ENCODE peak calls at places on chromosomes 1 and 21, in five cellular contexts. T is stomach, I is K562, Z is sigmoid colon, E is upper lobe of left lung. P is an unnamed sample.

GRCh38 chr21:31108969-31109368 is 70.7 kb upstream of the KRTAP19-8 start:
- DNase-seq in T (no peak), I (no peak), Z (no peak), E (no peak), P (no peak)

GRCh38 chr1:85027242-85027983 is 20.9 kb downstream of the MCOLN3 start:
- DNase-seq in T (no peak), I (no peak), Z (no peak), E (no peak), P (no peak)

GRCh38 chr1:228515200-228515834 is 28.1 kb downstream of the RNF187 start:
- DNase-seq in T (no peak), I (peak), Z (no peak), E (no peak), P (no peak)

GRCh38 chr1:20787775-20788488 is 825 bp upstream of the HP1BP3 start:
- DNase-seq in T (no peak), I (peak), Z (no peak), E (no peak), P (peak)

GRCh38 chr21:25350056-25350455 is 257.2 kb downstream of the MRPL39 start:
- DNase-seq in T (no peak), I (peak), Z (no peak), E (no peak), P (no peak)

GRCh38 chr21:34078915-34079314 is 5.5 kb downstream of the MRPS6 start:
- DNase-seq in T (no peak), I (no peak), Z (no peak), E (no peak), P (peak)

GRCh38 chr1:197336571-197336970 is 68.5 kb downstream of the CRB1 start:
- DNase-seq in T (no peak), I (no peak), Z (no peak), E (no peak), P (no peak)

GRCh38 chr21:36749935-36750578 is 51.1 kb downstream of the SIM2 start:
- DNase-seq in T (no peak), I (no peak), Z (no peak), E (no peak), P (no peak)

GRCh38 chr1:84103197-84103992 is 40.7 kb upstream of the PRKACB start:
- DNase-seq in T (no peak), I (peak), Z (peak), E (no peak), P (peak)

GRCh38 chr1:157092831-157093230 is 6.8 kb downstream of the ETV3L start:
- DNase-seq in T (peak), I (no peak), Z (peak), E (peak), P (no peak)

GRCh38 chr1:204254031-204254661 is 40.4 kb upstream of the GOLT1A start:
- DNase-seq in T (peak), I (no peak), Z (peak), E (no peak), P (peak)

GRCh38 chr1:17950728-17951127 is 156.9 kb upstream of the IGSF21 start:
- DNase-seq in T (no peak), I (no peak), Z (no peak), E (no peak), P (no peak)

GRCh38 chr1:10398278-10398733 is 558 bp upstream of the PGD start:
- DNase-seq in T (no peak), I (no peak), Z (no peak), E (no peak), P (no peak)

GRCh38 chr1:234144866-234145265 is 228.4 kb upstream of the COA6 start:
- DNase-seq in T (no peak), I (no peak), Z (no peak), E (no peak), P (no peak)

GRCh38 chr1:31413405-31414005 is 492 bp downstream of the SERINC2 start:
- DNase-seq in T (peak), I (peak), Z (peak), E (peak), P (peak)

GRCh38 chr21:25961042-25961441 is 209.5 kb downstream of the APP start:
- DNase-seq in T (no peak), I (no peak), Z (no peak), E (no peak), P (no peak)

GRCh38 chr1:240524356-240525071 is 87.4 kb downstream of the GREM2 start:
- DNase-seq in T (no peak), I (no peak), Z (no peak), E (no peak), P (no peak)

GRCh38 chr1:36784147-36784862 is 250.0 kb downstream of the GRIK3 start:
- DNase-seq in T (no peak), I (no peak), Z (no peak), E (no peak), P (no peak)

DNA sequence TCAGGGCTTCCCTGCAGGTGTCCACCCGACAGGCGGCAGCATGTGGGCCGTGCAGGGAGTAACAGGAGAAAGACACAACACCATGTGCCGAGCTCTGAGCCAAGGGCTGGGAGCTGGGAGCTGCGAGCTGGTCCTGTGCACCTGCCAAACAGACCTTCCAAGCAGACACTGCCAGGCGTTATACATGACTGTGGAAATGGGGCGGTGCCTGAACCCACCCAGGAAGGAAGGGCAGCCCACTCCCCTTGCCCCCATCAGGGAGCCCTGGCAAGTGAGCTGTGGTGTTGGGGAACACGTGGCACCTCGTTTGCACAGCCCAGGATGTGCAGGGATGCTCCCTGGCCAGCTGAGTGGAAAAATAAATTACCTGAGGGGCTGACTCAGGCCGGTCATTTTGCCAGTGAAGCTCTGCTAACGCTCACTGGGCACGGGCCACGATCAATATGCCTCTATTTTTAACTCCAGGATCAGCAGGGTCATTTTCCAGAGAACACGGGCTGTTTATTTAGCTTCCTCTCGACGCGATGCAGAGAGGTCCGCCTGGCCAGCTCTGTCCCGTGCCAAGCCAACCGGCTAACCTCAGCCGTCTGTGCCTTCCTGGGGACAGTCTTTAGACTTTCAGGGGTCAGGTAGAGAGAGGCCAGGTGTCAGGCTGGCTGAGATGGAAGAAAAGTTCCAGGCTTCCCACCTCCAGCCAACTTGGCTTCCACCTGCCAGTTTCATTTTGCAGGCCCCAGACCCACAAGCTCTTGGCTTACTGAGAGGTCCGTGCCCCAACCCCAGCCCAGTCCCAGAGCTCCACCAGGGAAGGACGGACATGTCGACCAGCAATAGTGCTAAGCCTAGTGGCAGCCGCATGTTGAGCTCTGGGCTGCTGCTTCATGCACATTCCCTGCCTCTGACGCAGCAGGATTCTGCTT is 196.7 kb upstream of the VAMP3 start:
- DNase-seq in T (peak), I (no peak), Z (no peak), E (no peak), P (no peak)
- TF ChIP-seq POLR2AphosphoS5 in T (no peak), I (no peak), Z (no peak), E (no peak), P (no peak)

DNA sequence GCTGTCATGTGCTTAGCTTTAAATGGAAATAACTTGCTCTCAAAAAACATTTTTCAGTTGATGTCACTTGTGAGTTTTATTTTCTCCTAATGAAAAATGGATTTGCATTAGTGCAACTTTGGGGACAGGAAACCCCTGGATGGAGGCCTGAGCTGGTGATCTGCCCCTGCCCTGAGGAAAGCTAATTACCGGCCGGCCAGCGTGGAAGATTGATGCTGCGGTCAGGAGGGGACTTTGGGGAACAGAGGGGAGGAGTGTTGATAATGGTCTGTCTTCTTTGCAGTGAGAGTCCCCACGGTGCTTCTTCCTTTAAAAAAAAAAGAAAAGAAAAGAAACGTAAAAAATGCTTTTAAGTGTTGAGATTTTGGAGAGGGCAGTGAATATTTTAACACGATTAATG is 66.9 kb upstream of the ANGPTL1 start:
- DNase-seq in T (no peak), I (no peak), Z (no peak), E (no peak), P (no peak)
- TF ChIP-seq EP300 in T (no peak), I (no peak), Z (no peak), E (no peak), P (no peak)

GRCh38 chr21:41953831-41954653 is at the start of gene C2CD2:
- DNase-seq in T (peak), I (peak), Z (peak), E (peak), P (peak)
- TF ChIP-seq POLR2A in T (no peak), I (no peak), Z (no peak), E (peak), P (no peak)

GRCh38 chr1:150981805-150982712 is at the start of gene ANXA9:
- DNase-seq in T (peak), I (peak), Z (no peak), E (no peak), P (peak)

GRCh38 chr1:150976879-150977694 is 2.5 kb upstream of the CERS2 start:
- DNase-seq in T (peak), I (peak), Z (peak), E (peak), P (peak)

GRCh38 chr1:150979723-150980056 is 2.4 kb upstream of the ANXA9 start:
- DNase-seq in T (no peak), I (no peak), Z (no peak), E (no peak), P (no peak)

GRCh38 chr1:150979007-150979722 is 2.9 kb upstream of the ANXA9 start:
- DNase-seq in T (peak), I (peak), Z (peak), E (no peak), P (peak)

DNA sequence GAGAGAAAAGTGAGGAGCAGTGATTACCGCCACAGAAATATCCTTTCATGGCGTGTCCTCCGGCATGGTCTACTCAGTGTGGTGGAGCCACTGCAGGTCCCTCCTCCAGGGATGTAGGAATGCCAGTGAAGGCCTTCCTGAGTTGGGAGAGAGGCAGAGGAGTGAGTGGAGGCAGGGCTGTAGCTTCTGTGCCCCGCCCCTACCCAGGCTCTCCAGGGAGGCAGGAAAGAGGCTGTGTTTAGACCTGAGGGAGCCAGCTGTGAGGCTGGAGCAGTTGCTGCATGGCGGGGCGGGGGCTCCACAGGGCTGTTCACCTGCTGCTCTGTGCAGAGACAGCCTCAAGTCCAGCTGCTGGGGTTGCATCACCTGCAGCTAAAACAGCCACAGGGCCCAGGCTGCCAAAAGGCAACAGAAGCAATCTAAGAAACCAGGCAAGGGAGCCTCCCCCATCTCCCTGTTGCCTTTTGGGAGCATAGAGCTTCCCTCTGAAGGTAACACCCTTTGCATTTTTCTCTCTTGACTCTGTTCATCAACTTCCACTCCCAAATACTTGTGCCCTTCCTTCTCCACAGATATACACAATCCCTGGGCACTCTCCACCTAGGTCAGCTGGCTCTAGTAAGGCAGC is 801 bp upstream of the ANXA9 start:
- DNase-seq in T (peak), I (no peak), Z (no peak), E (peak), P (peak)
- TF ChIP-seq POLR2AphosphoS5 in T (no peak), I (no peak), Z (no peak), E (no peak), P (no peak)

GRCh38 chr1:43021547-43022474 is 63.1 kb upstream of the SLC2A1 start:
- DNase-seq in T (no peak), I (no peak), Z (no peak), E (peak), P (no peak)
- TF ChIP-seq EP300 in T (no peak), I (no peak), Z (no peak), E (no peak), P (no peak)

DNA sequence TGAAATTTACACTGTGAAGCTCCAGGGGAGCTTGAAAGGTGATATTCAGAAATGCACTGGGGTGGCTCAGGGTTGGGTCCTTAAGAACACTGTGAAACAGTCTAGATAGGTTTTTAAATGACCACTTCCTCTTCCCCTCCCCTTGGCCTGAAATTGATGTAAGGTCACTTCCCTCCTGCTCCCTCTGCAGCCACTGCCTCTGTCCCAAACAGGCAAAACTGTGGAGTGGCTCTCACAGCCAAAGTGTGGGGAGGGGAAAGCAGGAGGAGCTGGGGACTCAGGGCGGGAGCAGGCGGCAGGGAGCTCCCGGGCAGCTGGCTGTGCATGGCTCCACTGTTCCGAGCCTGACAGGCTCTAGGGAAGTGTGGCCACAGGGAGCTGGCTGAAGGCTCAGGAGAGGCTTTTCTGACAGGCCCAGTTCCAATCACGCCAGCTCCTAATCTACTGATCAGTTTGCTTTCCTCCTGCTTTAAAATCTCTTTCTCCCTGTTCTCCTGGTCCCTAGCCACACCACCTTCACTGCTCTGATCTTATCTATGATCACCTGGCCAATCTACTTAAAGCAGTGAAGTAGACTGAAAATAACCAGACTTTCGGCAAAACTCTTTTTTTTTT is 5.1 kb upstream of the CSRP1 start:
- DNase-seq in T (peak), I (no peak), Z (peak), E (peak), P (peak)
- TF ChIP-seq POLR2A in T (no peak), I (no peak), Z (no peak), E (peak), P (no peak)

GRCh38 chr1:66282343-66282852 is 251.6 kb upstream of the SGIP1 start:
- DNase-seq in T (no peak), I (no peak), Z (no peak), E (no peak), P (peak)
- TF ChIP-seq POLR2AphosphoS5 in T (no peak), I (no peak), Z (no peak), E (no peak), P (peak)

GRCh38 chr1:88683848-88684481 is at the start of gene PKN2:
- DNase-seq in T (peak), I (peak), Z (peak), E (peak), P (peak)
- TF ChIP-seq EP300 in T (no peak), I (no peak), Z (peak), E (no peak), P (peak)

DNA sequence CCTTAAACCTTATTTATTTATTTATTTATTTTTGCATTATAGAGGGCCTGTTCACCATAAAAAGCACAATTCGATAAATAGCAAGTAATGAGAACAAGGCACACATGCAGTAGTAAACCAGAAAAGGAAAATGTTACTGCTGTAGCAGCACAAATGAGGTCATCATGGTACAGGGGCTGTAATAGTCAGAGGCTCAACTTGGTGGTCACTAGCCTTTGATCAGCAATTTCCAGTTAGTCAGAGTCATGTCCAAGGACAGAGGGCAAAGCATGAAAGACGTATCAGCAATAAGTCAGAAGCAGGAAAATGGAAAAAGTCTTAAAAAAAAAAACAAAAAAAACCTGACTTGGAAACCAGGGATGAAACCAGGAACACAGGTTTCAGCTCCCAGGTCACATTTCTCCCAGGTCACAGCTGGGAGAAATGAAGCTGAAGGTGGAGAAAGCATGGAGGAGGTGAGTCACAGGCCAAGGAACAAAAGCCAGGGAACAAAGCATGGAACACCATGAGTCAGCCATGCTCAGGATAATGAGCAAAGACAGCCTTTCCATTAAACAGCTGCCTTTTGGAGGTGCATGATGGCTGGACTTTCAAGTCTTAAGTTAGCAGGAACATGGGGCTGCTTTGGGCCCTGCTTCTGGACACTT is 556.3 kb downstream of the LTN1 start:
- DNase-seq in T (no peak), I (no peak), Z (no peak), E (no peak), P (no peak)
- TF ChIP-seq POLR2A in T (no peak), I (no peak), Z (no peak), E (no peak), P (no peak)

GRCh38 chr1:223741861-223742260 is 29.5 kb downstream of the CAPN2 start:
- DNase-seq in T (no peak), I (no peak), Z (no peak), E (no peak), P (no peak)

GRCh38 chr1:223737342-223737741 is 25.0 kb downstream of the CAPN2 start:
- DNase-seq in T (no peak), I (no peak), Z (no peak), E (no peak), P (no peak)

GRCh38 chr1:223742861-223743517 is 30.6 kb downstream of the CAPN2 start:
- DNase-seq in T (no peak), I (no peak), Z (no peak), E (no peak), P (no peak)

GRCh38 chr1:223739366-223740057 is 27.2 kb downstream of the CAPN2 start:
- DNase-seq in T (peak), I (no peak), Z (no peak), E (no peak), P (peak)

GRCh38 chr1:223738465-223739365 is 26.4 kb downstream of the CAPN2 start:
- DNase-seq in T (peak), I (no peak), Z (no peak), E (no peak), P (peak)
- TF ChIP-seq POLR2AphosphoS5 in T (no peak), I (no peak), Z (peak), E (no peak), P (peak)

P was measured in transverse colon.